ENCODE peak calls at places on chromosomes 3 and 15, in nine cellular contexts. Y, T, M, O, L, H, D, F and A are unnamed samples.

GRCh38 chr3:125622381-125622788 is 27.1 kb upstream of the OSBPL11 start:
- DNase-seq in Y (no peak), F (no peak), M (no peak), O (peak), T (no peak), D (no peak), L (no peak), H (no peak), A (peak)

GRCh38 chr3:7444886-7445285 is 584.0 kb downstream of the GRM7 start:
- DNase-seq in M (no peak), F (no peak), Y (no peak), T (no peak), D (no peak), H (no peak), O (no peak), L (peak), A (no peak)

GRCh38 chr15:64193971-64194370 is 31.1 kb upstream of the PPIB start:
- DNase-seq in O (no peak), F (no peak), Y (no peak), T (no peak), H (no peak), M (no peak), D (no peak), L (no peak), A (no peak)

GRCh38 chr15:49036650-49037545 is 9.3 kb downstream of the SECISBP2L start:
- DNase-seq in F (no peak), D (no peak), L (no peak), O (no peak), Y (no peak), M (no peak), H (no peak), T (no peak), A (no peak)

GRCh38 chr15:40815042-40815678 is 7.9 kb upstream of the DNAJC17 start:
- DNase-seq in M (no peak), F (no peak), L (no peak), O (peak), H (no peak), Y (no peak), T (peak), D (peak), A (no peak)

GRCh38 chr3:65776494-65776893 is 262.2 kb downstream of the MAGI1 start:
- DNase-seq in F (peak), D (no peak), H (no peak), O (no peak), T (no peak), Y (no peak), L (no peak), M (no peak), A (no peak)

GRCh38 chr3:139629033-139629432 is 48.7 kb downstream of the NMNAT3 start:
- DNase-seq in M (no peak), T (no peak), F (no peak), D (peak), Y (peak), H (no peak), L (no peak), O (no peak), A (no peak)

GRCh38 chr15:80512729-80513670 is 108.8 kb downstream of the ARNT2 start:
- DNase-seq in Y (no peak), M (no peak), O (no peak), T (no peak), H (no peak), F (peak), L (no peak), D (no peak), A (peak)

GRCh38 chr15:89761929-89762328 is 10.9 kb upstream of the MESP1 start:
- DNase-seq in D (no peak), H (no peak), T (peak), L (no peak), M (no peak), F (no peak), O (no peak), Y (no peak), A (no peak)

GRCh38 chr3:138439646-138440045 is 5.2 kb downstream of the ESYT3 start:
- DNase-seq in H (no peak), L (no peak), D (no peak), M (no peak), Y (no peak), T (no peak), F (no peak), O (no peak), A (no peak)

GRCh38 chr3:25883492-25883891 is 93.6 kb downstream of the OXSM start:
- DNase-seq in F (no peak), O (no peak), D (no peak), M (no peak), L (no peak), Y (no peak), T (no peak), H (no peak), A (no peak)

GRCh38 chr3:46845860-46846623 is 17.2 kb downstream of the MYL3 start:
- DNase-seq in T (peak), L (no peak), F (peak), H (peak), D (no peak), M (peak), Y (peak), O (peak), A (no peak)

GRCh38 chr3:117695321-117695720 is 985.7 kb downstream of the TUSC7 start:
- DNase-seq in M (no peak), H (no peak), O (no peak), F (peak), T (no peak), D (no peak), L (no peak), Y (no peak), A (no peak)

GRCh38 chr3:74443102-74443501 is 171.4 kb downstream of the CNTN3 start:
- DNase-seq in L (no peak), F (no peak), Y (no peak), O (no peak), D (no peak), H (no peak), M (no peak), T (no peak), A (no peak)

GRCh38 chr3:184651945-184652344 is 59.9 kb downstream of the MAGEF1 start:
- DNase-seq in M (no peak), L (no peak), F (no peak), Y (no peak), O (peak), T (no peak), H (no peak), D (peak), A (no peak)

GRCh38 chr3:71891483-71891882 is 106.5 kb upstream of the PROK2 start:
- DNase-seq in D (no peak), L (no peak), M (no peak), Y (no peak), F (no peak), O (no peak), T (no peak), H (no peak), A (no peak)

GRCh38 chr3:188243124-188243795 is 89.3 kb downstream of the LPP start:
- DNase-seq in O (no peak), D (no peak), H (no peak), Y (no peak), T (no peak), L (no peak), F (no peak), M (no peak), A (no peak)

GRCh38 chr3:178845446-178846118 is 226.0 kb downstream of the ZMAT3 start:
- DNase-seq in D (no peak), M (no peak), L (no peak), Y (no peak), O (no peak), H (no peak), F (peak), T (no peak), A (no peak)

GRCh38 chr3:179852117-179852886 is 184.4 kb downstream of the PEX5L start:
- DNase-seq in D (no peak), L (no peak), M (peak), F (peak), Y (no peak), T (no peak), H (no peak), O (no peak), A (no peak)